ENCODE peak calls at places on chromosomes 3 and 15, in five cellular contexts. Z is lower leg skin, P is BJ, V is brain microvascular endothelial cell, M is left lung. X is an unnamed sample.

GRCh38 chr15:85545185-85545584 is 164.8 kb downstream of the AKAP13 start:
- DNase-seq in Z (no peak), M (no peak), P (no peak), V (no peak), X (no peak)

GRCh38 chr3:123605789-123606234 is 21.0 kb upstream of the HACD2 start:
- DNase-seq in P (no peak), V (no peak), M (no peak), Z (no peak), X (no peak)

GRCh38 chr3:89332311-89333159 is 225.1 kb downstream of the EPHA3 start:
- DNase-seq in Z (no peak), V (no peak), M (no peak), P (no peak), X (no peak)

GRCh38 chr15:74242296-74242929 is 6.3 kb downstream of the CCDC33 start:
- DNase-seq in P (no peak), V (peak), Z (no peak), M (peak), X (no peak)

GRCh38 chr3:19274576-19274975 is 126.3 kb downstream of the KCNH8 start:
- DNase-seq in V (no peak), P (no peak), Z (no peak), M (no peak), X (no peak)

GRCh38 chr3:170418422-170419300 is at the start of gene CLDN11:
- DNase-seq in P (no peak), M (no peak), Z (no peak), V (no peak), X (peak)

GRCh38 chr3:123546133-123546755 is 38.6 kb downstream of the HACD2 start:
- DNase-seq in Z (no peak), V (peak), M (no peak), P (peak), X (no peak)

GRCh38 chr15:58703610-58704009 is 45.9 kb downstream of the ADAM10 start:
- DNase-seq in V (no peak), M (no peak), Z (no peak), P (no peak), X (no peak)

GRCh38 chr15:89898146-89898545 is 4.4 kb upstream of the AP3S2 start:
- DNase-seq in V (no peak), M (no peak), P (no peak), Z (no peak), X (no peak)

GRCh38 chr15:100525894-100526512 is 2.7 kb downstream of the CERS3 start:
- DNase-seq in Z (peak), V (no peak), P (no peak), M (no peak), X (no peak)

GRCh38 chr3:47430606-47431005 is 45.1 kb downstream of the SCAP start:
- DNase-seq in P (no peak), M (no peak), V (no peak), Z (no peak), X (no peak)

GRCh38 chr3:97579365-97579764 is 185.2 kb upstream of the ARL6 start:
- DNase-seq in P (no peak), M (no peak), Z (no peak), V (no peak), X (no peak)

GRCh38 chr3:149018247-149018646 is 26.9 kb downstream of the GYG1 start:
- DNase-seq in M (no peak), V (peak), Z (no peak), P (no peak), X (no peak)

GRCh38 chr3:188635258-188636038 is 481.5 kb downstream of the LPP start:
- DNase-seq in Z (no peak), V (peak), P (peak), M (no peak), X (no peak)

GRCh38 chr3:187974857-187975257 is 179.1 kb upstream of the LPP start:
- DNase-seq in Z (no peak), P (no peak), M (no peak), V (no peak), X (no peak)

GRCh38 chr3:9826815-9827574 is 16.8 kb downstream of the RPUSD3 start:
- DNase-seq in V (no peak), P (no peak), M (no peak), Z (no peak), X (peak)

GRCh38 chr15:92395176-92395521 is 1.5 kb downstream of the ST8SIA2 start:
- DNase-seq in Z (no peak), M (no peak), P (no peak), V (no peak), X (no peak)

GRCh38 chr15:92393287-92393993 is at the start of gene ST8SIA2:
- DNase-seq in M (no peak), V (no peak), P (no peak), Z (no peak), X (peak)

GRCh38 chr15:92395557-92395956 is 1.9 kb downstream of the ST8SIA2 start:
- DNase-seq in V (no peak), P (no peak), Z (no peak), M (no peak), X (no peak)

GRCh38 chr15:92393994-92394326 is 279 bp downstream of the ST8SIA2 start:
- DNase-seq in M (no peak), P (no peak), V (no peak), Z (no peak), X (no peak)

GRCh38 chr15:92394327-92395175 is 870 bp downstream of the ST8SIA2 start:
- DNase-seq in P (no peak), Z (no peak), M (no peak), V (no peak), X (peak)
- TF ChIP-seq CTCF in P (no peak), Z (no peak), M (no peak), V (no peak), X (no peak)

DNA sequence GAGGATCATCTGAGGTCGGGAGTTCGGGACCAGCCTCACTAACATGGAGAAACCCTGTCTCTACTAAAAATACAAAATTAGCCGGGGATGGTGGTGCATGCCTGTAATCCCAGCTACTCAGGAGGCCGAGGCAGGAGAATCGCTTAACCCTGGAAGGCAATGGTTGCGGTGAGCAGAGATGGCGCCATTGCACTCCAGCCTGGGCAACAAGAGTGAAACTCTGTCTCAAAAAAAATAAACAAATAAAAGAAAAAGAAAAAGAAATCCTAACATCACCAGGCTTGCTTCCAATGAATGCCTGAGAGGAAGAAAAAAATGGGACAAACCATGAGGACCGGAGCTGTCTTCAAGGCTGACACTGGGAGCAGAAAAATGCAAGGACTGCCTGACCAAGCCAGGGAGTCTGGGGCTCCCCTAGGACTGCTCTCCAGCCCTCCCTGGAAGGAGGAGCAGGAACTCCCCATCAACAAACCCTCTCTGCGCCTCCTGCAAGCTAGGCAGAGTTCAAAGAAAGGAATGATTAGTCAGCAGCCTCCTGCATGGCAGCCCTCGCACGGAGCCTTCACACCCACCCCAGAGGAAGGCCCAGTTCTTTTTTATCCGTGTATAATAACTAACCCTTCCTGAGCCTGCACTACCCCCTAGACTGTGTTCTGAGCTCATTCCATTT is 55.4 kb downstream of the NUP210 start:
- DNase-seq in V (peak), M (no peak), Z (no peak), P (no peak), X (no peak)
- TF ChIP-seq CTCF in V (no peak), M (no peak), Z (no peak), P (no peak), X (no peak)

DNA sequence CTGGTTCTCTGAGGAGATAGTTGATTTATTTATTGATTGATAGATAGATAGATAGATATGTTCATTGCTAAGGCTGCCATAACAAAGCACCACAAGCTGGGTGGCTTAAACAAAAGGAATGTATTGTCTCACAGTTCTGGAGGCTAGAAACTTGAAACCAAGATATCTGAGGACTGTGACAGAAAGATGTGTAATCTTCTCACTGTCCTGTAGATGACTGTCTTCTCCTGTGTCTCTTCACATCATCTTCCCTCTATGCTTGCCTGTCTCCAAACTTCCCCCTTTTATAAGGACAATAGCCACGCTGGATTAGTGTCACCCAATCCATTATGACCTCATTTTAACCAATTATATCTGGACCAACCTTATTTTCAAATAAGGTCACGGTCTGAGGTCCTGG is 41.0 kb downstream of the GNB4 start:
- DNase-seq in V (peak), Z (no peak), P (no peak), M (no peak), X (no peak)
- TF ChIP-seq CTCF in V (peak), Z (no peak), P (no peak), M (no peak), X (no peak)

DNA sequence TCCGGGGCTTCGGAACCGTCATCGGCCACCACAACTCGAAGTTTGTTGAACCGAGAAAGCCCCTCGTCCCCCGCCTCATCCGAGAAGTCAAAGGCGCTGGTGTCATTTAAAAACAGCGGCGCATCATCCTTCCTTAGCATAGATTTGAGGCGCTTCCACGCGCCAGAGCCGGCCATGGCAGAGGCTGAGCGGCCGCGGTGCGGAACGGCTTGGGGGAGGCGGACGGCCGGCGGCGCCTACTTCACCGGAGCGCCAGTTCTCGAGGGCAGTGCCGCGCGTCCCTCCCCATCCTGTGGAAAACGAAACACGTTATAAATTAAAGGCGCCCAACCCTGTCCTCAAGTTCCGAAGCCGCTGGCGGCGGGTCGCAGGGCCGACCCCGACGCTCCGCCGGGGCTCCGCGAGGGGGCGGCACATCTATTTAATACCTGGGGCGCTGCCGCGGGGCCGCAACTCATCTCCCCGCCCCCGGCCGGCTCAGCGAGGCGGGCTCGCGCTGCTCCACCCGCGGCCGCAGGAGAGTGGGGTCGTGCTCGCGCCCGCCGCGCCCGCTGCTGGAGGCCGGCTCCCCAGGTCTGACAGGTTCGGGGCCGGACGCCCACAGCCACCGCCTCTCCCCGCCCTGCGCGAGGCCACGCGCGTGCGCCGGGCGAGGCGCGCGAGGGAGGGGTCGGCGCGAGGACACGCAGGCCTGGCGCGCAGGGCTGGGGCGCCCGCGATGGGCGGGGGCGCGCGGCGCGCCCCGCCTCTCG is at the start of gene SLC30A4:
- DNase-seq in Z (peak), M (peak), P (no peak), V (peak), X (peak)
- TF ChIP-seq CTCF in Z (no peak), M (no peak), P (peak), V (peak), X (no peak)

GRCh38 chr3:197378987-197379718 is 80.7 kb upstream of the DLG1 start:
- DNase-seq in P (no peak), Z (peak), V (no peak), M (no peak), X (no peak)
- TF ChIP-seq CTCF in P (no peak), Z (no peak), V (no peak), M (no peak), X (no peak)

X was measured in glutamatergic neuron.